ENCODE peak calls at places on chromosomes 5 and 9, in four cellular contexts. One of them, this sample, is unnamed.

GRCh38 chr9:126703330-126704156 is 89.8 kb downstream of the LMX1B start:
- DNase-seq in adrenal gland: no peak
- DNase-seq in AG10803: no peak
- DNase-seq in glutamatergic neuron: no peak
- DNase-seq in this sample: no peak

GRCh38 chr9:13675638-13676000 is 396.1 kb upstream of the MPDZ start:
- DNase-seq in adrenal gland: no peak
- DNase-seq in AG10803: no peak
- DNase-seq in glutamatergic neuron: no peak
- DNase-seq in this sample: no peak

GRCh38 chr9:69023650-69024049 is 9.7 kb upstream of the PRKACG start:
- DNase-seq in adrenal gland: no peak
- DNase-seq in AG10803: no peak
- DNase-seq in glutamatergic neuron: no peak
- DNase-seq in this sample: no peak

GRCh38 chr9:135670721-135671590 is 7.8 kb downstream of the LCN9 start:
- DNase-seq in adrenal gland: no peak
- DNase-seq in AG10803: no peak
- DNase-seq in glutamatergic neuron: no peak
- DNase-seq in this sample: no peak

GRCh38 chr5:140398379-140398811 is 3.2 kb upstream of the ANKHD1 start:
- DNase-seq in adrenal gland: no peak
- DNase-seq in AG10803: peak
- DNase-seq in glutamatergic neuron: no peak
- DNase-seq in this sample: no peak

GRCh38 chr5:151086905-151087360 is 6.1 kb upstream of the TNIP1 start:
- DNase-seq in adrenal gland: no peak
- DNase-seq in AG10803: no peak
- DNase-seq in glutamatergic neuron: no peak
- DNase-seq in this sample: peak

GRCh38 chr5:154753792-154754191 is 1.4 kb upstream of the LARP1 start:
- DNase-seq in adrenal gland: peak
- DNase-seq in AG10803: peak
- DNase-seq in glutamatergic neuron: no peak
- DNase-seq in this sample: peak

GRCh38 chr5:178356459-178356872 is 123.9 kb upstream of the PHYKPL start:
- DNase-seq in adrenal gland: no peak
- DNase-seq in AG10803: no peak
- DNase-seq in glutamatergic neuron: peak
- DNase-seq in this sample: peak

GRCh38 chr9:86764230-86765039 is 182.9 kb downstream of the GAS1 start:
- DNase-seq in adrenal gland: no peak
- DNase-seq in AG10803: peak
- DNase-seq in glutamatergic neuron: no peak
- DNase-seq in this sample: no peak

GRCh38 chr5:113776832-113777525 is 263.5 kb downstream of the YTHDC2 start:
- DNase-seq in adrenal gland: peak
- DNase-seq in AG10803: peak
- DNase-seq in glutamatergic neuron: no peak
- DNase-seq in this sample: peak

GRCh38 chr9:137168575-137168906 is 1.3 kb downstream of the LRRC26 start:
- DNase-seq in adrenal gland: no peak
- DNase-seq in AG10803: no peak
- DNase-seq in glutamatergic neuron: no peak
- DNase-seq in this sample: no peak

GRCh38 chr5:69048233-69048632 is 45.6 kb upstream of the SLC30A5 start:
- DNase-seq in adrenal gland: no peak
- DNase-seq in AG10803: peak
- DNase-seq in glutamatergic neuron: no peak
- DNase-seq in this sample: no peak

GRCh38 chr9:86054695-86055094 is 44.7 kb downstream of the GOLM1 start:
- DNase-seq in adrenal gland: no peak
- DNase-seq in AG10803: peak
- DNase-seq in glutamatergic neuron: no peak
- DNase-seq in this sample: no peak

GRCh38 chr9:92986175-92987110 is 39.1 kb downstream of the FGD3 start:
- DNase-seq in adrenal gland: peak
- DNase-seq in AG10803: peak
- DNase-seq in glutamatergic neuron: no peak
- DNase-seq in this sample: no peak

GRCh38 chr5:173496129-173496882 is 120.1 kb downstream of the BOD1 start:
- DNase-seq in adrenal gland: no peak
- DNase-seq in AG10803: no peak
- DNase-seq in glutamatergic neuron: no peak
- DNase-seq in this sample: no peak

GRCh38 chr9:86246752-86247161 is 12.7 kb downstream of the C9orf153 start:
- DNase-seq in adrenal gland: peak
- DNase-seq in AG10803: peak
- DNase-seq in glutamatergic neuron: peak
- DNase-seq in this sample: no peak

GRCh38 chr9:97367729-97368128 is 44.2 kb upstream of the TDRD7 start:
- DNase-seq in adrenal gland: no peak
- DNase-seq in AG10803: no peak
- DNase-seq in glutamatergic neuron: no peak
- DNase-seq in this sample: no peak

GRCh38 chr9:2691626-2692025 is 25.7 kb upstream of the KCNV2 start:
- DNase-seq in adrenal gland: no peak
- DNase-seq in AG10803: peak
- DNase-seq in glutamatergic neuron: no peak
- DNase-seq in this sample: no peak

GRCh38 chr5:15003511-15003920 is 131.9 kb upstream of the ANKH start:
- DNase-seq in adrenal gland: peak
- DNase-seq in AG10803: peak
- DNase-seq in glutamatergic neuron: peak
- DNase-seq in this sample: peak

GRCh38 chr5:7779019-7779662 is 71.8 kb downstream of the CFAP90 start:
- DNase-seq in adrenal gland: no peak
- DNase-seq in AG10803: no peak
- DNase-seq in glutamatergic neuron: no peak
- DNase-seq in this sample: no peak

GRCh38 chr5:65535529-65535987 is 27.4 kb downstream of the CENPK start:
- DNase-seq in adrenal gland: no peak
- DNase-seq in AG10803: peak
- DNase-seq in glutamatergic neuron: no peak
- DNase-seq in this sample: no peak

GRCh38 chr5:11803436-11803835 is 100.8 kb downstream of the CTNND2 start:
- DNase-seq in adrenal gland: no peak
- DNase-seq in AG10803: no peak
- DNase-seq in glutamatergic neuron: no peak
- DNase-seq in this sample: no peak

GRCh38 chr5:157607371-157608161 is 32.0 kb upstream of the ADAM19 start:
- DNase-seq in adrenal gland: no peak
- DNase-seq in AG10803: peak
- DNase-seq in glutamatergic neuron: no peak
- DNase-seq in this sample: peak

GRCh38 chr9:104836235-104836634 is 72.3 kb downstream of the NIPSNAP3B start:
- DNase-seq in adrenal gland: no peak
- DNase-seq in AG10803: no peak
- DNase-seq in glutamatergic neuron: no peak
- DNase-seq in this sample: no peak

GRCh38 chr9:15484802-15485201 is 26.0 kb downstream of the PSIP1 start:
- DNase-seq in adrenal gland: no peak
- DNase-seq in AG10803: no peak
- DNase-seq in glutamatergic neuron: no peak
- DNase-seq in this sample: no peak

GRCh38 chr9:21323091-21323490 is 12.1 kb downstream of the KLHL9 start:
- DNase-seq in adrenal gland: no peak
- DNase-seq in AG10803: no peak
- DNase-seq in glutamatergic neuron: no peak
- DNase-seq in this sample: no peak

GRCh38 chr9:78783743-78784142 is 486.8 kb downstream of the PSAT1 start:
- DNase-seq in adrenal gland: no peak
- DNase-seq in AG10803: no peak
- DNase-seq in glutamatergic neuron: no peak
- DNase-seq in this sample: no peak
- TF ChIP-seq CTCF in adrenal gland: no peak
- TF ChIP-seq CTCF in AG10803: no peak
- TF ChIP-seq CTCF in glutamatergic neuron: no peak
- TF ChIP-seq CTCF in this sample: no peak

GRCh38 chr5:92525131-92525530 is 1055.9 kb downstream of the NR2F1-AS1 start:
- DNase-seq in adrenal gland: no peak
- DNase-seq in AG10803: no peak
- DNase-seq in glutamatergic neuron: no peak
- DNase-seq in this sample: no peak
- TF ChIP-seq CTCF in adrenal gland: no peak
- TF ChIP-seq CTCF in AG10803: no peak
- TF ChIP-seq CTCF in glutamatergic neuron: no peak
- TF ChIP-seq CTCF in this sample: no peak

DNA sequence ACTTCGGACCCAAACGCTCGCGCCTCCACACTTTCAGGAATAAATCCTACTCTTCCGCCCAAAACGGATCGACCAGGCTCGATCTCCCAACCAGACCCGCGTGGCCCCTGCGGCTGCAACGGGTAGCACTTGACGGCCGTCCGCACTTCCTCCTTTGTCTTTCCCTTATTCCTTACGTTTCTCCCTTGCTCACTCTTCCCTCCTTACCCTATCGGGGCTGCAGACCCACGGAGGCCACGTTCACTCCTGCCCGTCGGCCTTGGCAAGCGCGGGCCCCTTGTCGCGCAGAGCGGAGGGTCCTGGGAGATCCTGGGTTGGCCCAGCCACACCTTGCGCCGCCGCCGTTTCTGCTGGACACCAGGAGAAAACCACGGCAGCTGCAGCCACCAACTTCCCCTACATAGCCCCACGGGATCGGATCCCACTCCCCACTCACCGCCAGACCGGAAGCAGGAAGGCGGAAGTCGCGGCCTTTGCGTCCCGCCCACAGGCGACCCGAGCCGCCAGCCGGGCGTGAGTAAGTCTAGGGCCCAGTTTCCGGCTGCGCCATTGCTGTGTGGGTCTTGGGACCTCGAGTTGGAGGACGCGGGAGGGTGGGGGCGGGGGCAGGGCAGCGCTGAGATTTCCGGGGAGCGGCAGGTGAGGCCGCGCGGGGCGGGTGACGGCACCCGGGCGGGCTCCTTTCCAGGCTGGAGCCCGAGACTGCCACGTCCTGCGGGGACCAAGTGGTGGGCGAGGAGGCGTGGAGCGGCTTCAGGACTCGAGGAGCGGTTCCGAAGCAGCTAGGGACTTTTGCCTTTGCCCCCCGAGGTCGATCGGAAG is at the start of gene SMIM15:
- DNase-seq in adrenal gland: peak
- DNase-seq in AG10803: peak
- DNase-seq in glutamatergic neuron: peak
- DNase-seq in this sample: peak
- TF ChIP-seq CTCF in adrenal gland: peak
- TF ChIP-seq CTCF in AG10803: peak
- TF ChIP-seq CTCF in glutamatergic neuron: no peak
- TF ChIP-seq CTCF in this sample: no peak

GRCh38 chr5:143449772-143450171 is 46.3 kb upstream of the NR3C1 start:
- DNase-seq in adrenal gland: no peak
- DNase-seq in AG10803: peak
- DNase-seq in glutamatergic neuron: no peak
- DNase-seq in this sample: no peak

GRCh38 chr5:143447983-143448382 is 44.5 kb upstream of the NR3C1 start:
- DNase-seq in adrenal gland: no peak
- DNase-seq in AG10803: no peak
- DNase-seq in glutamatergic neuron: no peak
- DNase-seq in this sample: no peak

GRCh38 chr5:143446535-143447226 is 43.2 kb upstream of the NR3C1 start:
- DNase-seq in adrenal gland: no peak
- DNase-seq in AG10803: no peak
- DNase-seq in glutamatergic neuron: no peak
- DNase-seq in this sample: no peak

GRCh38 chr5:143445726-143446125 is 42.2 kb upstream of the NR3C1 start:
- DNase-seq in adrenal gland: no peak
- DNase-seq in AG10803: peak
- DNase-seq in glutamatergic neuron: no peak
- DNase-seq in this sample: no peak

DNA sequence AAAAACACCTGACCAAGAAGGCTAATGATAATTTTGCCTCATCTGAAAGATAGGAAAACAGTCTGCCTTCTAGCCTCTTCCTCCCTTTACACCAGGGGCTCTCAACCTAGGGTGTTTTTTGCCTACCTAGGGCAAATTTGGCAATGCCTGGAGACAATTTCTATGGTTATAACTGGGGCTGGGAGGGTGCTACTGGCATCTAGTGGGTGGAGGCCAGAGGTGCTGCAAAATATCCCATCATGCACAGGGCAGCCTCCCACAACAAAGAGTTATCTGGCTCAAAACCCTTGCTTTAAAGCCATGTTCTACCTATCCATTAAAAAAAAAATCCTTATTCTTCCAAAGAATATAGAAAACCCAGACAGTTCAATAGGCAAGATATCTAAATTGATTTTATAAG is 45.0 kb upstream of the NR3C1 start:
- DNase-seq in adrenal gland: no peak
- DNase-seq in AG10803: no peak
- DNase-seq in glutamatergic neuron: no peak
- DNase-seq in this sample: no peak
- TF ChIP-seq CTCF in adrenal gland: no peak
- TF ChIP-seq CTCF in AG10803: no peak
- TF ChIP-seq CTCF in glutamatergic neuron: no peak
- TF ChIP-seq CTCF in this sample: no peak

DNA sequence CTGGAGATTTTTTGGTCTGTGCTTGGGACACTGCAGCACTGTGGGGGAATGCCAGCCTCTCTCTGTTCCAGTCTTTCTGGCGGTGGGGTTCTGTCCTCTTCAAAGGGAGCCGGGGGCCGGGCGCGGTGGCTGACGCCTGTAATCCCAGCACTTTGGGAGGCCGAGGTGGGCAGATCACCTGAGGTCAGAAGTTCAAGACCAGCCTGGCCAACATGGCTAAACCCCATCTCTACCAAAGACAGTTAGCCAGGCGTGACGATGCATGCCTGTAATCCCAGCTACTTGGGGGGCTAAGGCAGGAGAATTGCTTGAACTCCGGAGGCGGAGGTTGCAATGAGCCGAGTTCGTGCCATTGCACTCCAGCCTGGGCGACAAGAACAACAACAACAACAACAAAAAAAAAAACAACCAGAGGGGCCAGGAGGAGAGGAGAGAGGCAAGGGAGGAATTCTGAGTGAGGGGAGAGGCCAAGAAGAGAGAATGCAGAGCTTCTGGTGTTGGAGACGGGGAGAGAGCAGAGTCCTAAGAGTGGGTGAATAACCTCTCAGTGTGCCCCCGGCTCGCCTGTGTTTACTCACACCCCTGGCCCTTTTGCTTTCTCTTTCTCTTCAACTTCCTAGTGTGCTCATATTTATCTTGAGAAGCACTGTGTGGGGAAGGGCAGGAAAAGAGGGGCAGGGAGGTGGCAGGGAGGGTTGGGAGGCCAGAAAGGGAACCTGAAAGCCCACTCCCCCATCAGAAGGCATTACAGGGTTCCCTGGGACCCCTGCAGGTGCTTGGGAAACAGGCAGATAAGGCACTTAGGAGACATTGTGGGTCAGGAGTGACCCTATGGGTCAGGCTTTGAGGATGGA is 3.2 kb upstream of the SET start:
- DNase-seq in adrenal gland: no peak
- DNase-seq in AG10803: no peak
- DNase-seq in glutamatergic neuron: no peak
- DNase-seq in this sample: no peak
- TF ChIP-seq CTCF in adrenal gland: no peak
- TF ChIP-seq CTCF in AG10803: no peak
- TF ChIP-seq CTCF in glutamatergic neuron: no peak
- TF ChIP-seq CTCF in this sample: no peak

GRCh38 chr9:91714020-91714721 is 235.9 kb downstream of the ROR2 start:
- DNase-seq in adrenal gland: peak
- DNase-seq in AG10803: peak
- DNase-seq in glutamatergic neuron: peak
- DNase-seq in this sample: peak
- TF ChIP-seq CTCF in adrenal gland: no peak
- TF ChIP-seq CTCF in AG10803: no peak
- TF ChIP-seq CTCF in glutamatergic neuron: no peak
- TF ChIP-seq CTCF in this sample: no peak